ENCODE peak calls at places on chromosomes 7 and 10, in ten cellular contexts. One of them, this sample, is unnamed.
A peak's percentile ranks its signal among the peaks of the same experiment; 100 is the strongest.

GRCh38 chr7:50664461-50664922 is 99.3 kb upstream of the DDC start:
- DNase-seq in brain microvascular endothelial cell: peak; percentile 42
- DNase-seq in spleen: no peak
- DNase-seq in PC-9: peak; percentile 81
- DNase-seq in A549: no peak
- DNase-seq in Peyer's patch: no peak
- DNase-seq in neural crest cell: no peak
- DNase-seq in heart right ventricle: no peak
- DNase-seq in RWPE1: peak; percentile 91
- DNase-seq in cardiac muscle cell: no peak
- DNase-seq in this sample: peak; percentile 75

GRCh38 chr10:42951486-42952251 is 125.2 kb upstream of the RET start:
- DNase-seq in brain microvascular endothelial cell: no peak
- DNase-seq in spleen: peak; percentile 68
- DNase-seq in PC-9: peak; percentile 35
- DNase-seq in A549: no peak
- DNase-seq in Peyer's patch: peak; percentile 43
- DNase-seq in neural crest cell: no peak
- DNase-seq in heart right ventricle: peak; percentile 70
- DNase-seq in RWPE1: no peak
- DNase-seq in cardiac muscle cell: peak; percentile 45
- DNase-seq in this sample: no peak

GRCh38 chr7:14747701-14748100 is 154.8 kb downstream of the DGKB start:
- DNase-seq in brain microvascular endothelial cell: no peak
- DNase-seq in spleen: no peak
- DNase-seq in PC-9: no peak
- DNase-seq in A549: no peak
- DNase-seq in Peyer's patch: no peak
- DNase-seq in neural crest cell: no peak
- DNase-seq in heart right ventricle: no peak
- DNase-seq in RWPE1: no peak
- DNase-seq in cardiac muscle cell: no peak
- DNase-seq in this sample: no peak

GRCh38 chr10:133349160-133349568 is 2.0 kb downstream of the PRAP1 start:
- DNase-seq in brain microvascular endothelial cell: no peak
- DNase-seq in spleen: no peak
- DNase-seq in PC-9: no peak
- DNase-seq in A549: no peak
- DNase-seq in Peyer's patch: no peak
- DNase-seq in neural crest cell: no peak
- DNase-seq in heart right ventricle: no peak
- DNase-seq in RWPE1: no peak
- DNase-seq in cardiac muscle cell: no peak
- DNase-seq in this sample: no peak

GRCh38 chr7:35753761-35754603 is 46.9 kb upstream of the SEPTIN7 start:
- DNase-seq in brain microvascular endothelial cell: peak; percentile 58
- DNase-seq in spleen: no peak
- DNase-seq in PC-9: no peak
- DNase-seq in A549: no peak
- DNase-seq in Peyer's patch: no peak
- DNase-seq in neural crest cell: no peak
- DNase-seq in heart right ventricle: peak; percentile 18
- DNase-seq in RWPE1: no peak
- DNase-seq in cardiac muscle cell: no peak
- DNase-seq in this sample: peak; percentile 13

GRCh38 chr10:35300063-35300699 is 36.1 kb upstream of the CCNY start:
- DNase-seq in brain microvascular endothelial cell: peak; percentile 52
- DNase-seq in spleen: peak; percentile 77
- DNase-seq in PC-9: peak; percentile 38
- DNase-seq in A549: peak; percentile 83
- DNase-seq in Peyer's patch: peak; percentile 58
- DNase-seq in neural crest cell: no peak
- DNase-seq in heart right ventricle: no peak
- DNase-seq in RWPE1: peak; percentile 79
- DNase-seq in cardiac muscle cell: no peak
- DNase-seq in this sample: peak; percentile 47

GRCh38 chr10:96947036-96947435 is 114.9 kb downstream of the LCOR start:
- DNase-seq in brain microvascular endothelial cell: no peak
- DNase-seq in spleen: no peak
- DNase-seq in PC-9: no peak
- DNase-seq in A549: no peak
- DNase-seq in Peyer's patch: no peak
- DNase-seq in neural crest cell: no peak
- DNase-seq in heart right ventricle: no peak
- DNase-seq in RWPE1: no peak
- DNase-seq in cardiac muscle cell: no peak
- DNase-seq in this sample: no peak

GRCh38 chr7:20264623-20265022 is 47.4 kb upstream of the MACC1 start:
- DNase-seq in brain microvascular endothelial cell: no peak
- DNase-seq in spleen: no peak
- DNase-seq in PC-9: no peak
- DNase-seq in A549: no peak
- DNase-seq in Peyer's patch: no peak
- DNase-seq in neural crest cell: no peak
- DNase-seq in heart right ventricle: no peak
- DNase-seq in RWPE1: no peak
- DNase-seq in cardiac muscle cell: no peak
- DNase-seq in this sample: no peak

GRCh38 chr10:12594448-12594944 is 245.1 kb downstream of the CAMK1D start:
- DNase-seq in brain microvascular endothelial cell: no peak
- DNase-seq in spleen: no peak
- DNase-seq in PC-9: no peak
- DNase-seq in A549: no peak
- DNase-seq in Peyer's patch: peak; percentile 77
- DNase-seq in neural crest cell: no peak
- DNase-seq in heart right ventricle: no peak
- DNase-seq in RWPE1: no peak
- DNase-seq in cardiac muscle cell: no peak
- DNase-seq in this sample: no peak

GRCh38 chr10:132938472-132939329 is 3.7 kb downstream of the CFAP46 start:
- DNase-seq in brain microvascular endothelial cell: peak; percentile 2
- DNase-seq in spleen: peak; percentile 76
- DNase-seq in PC-9: no peak
- DNase-seq in A549: peak; percentile 40
- DNase-seq in Peyer's patch: no peak
- DNase-seq in neural crest cell: no peak
- DNase-seq in heart right ventricle: no peak
- DNase-seq in RWPE1: no peak
- DNase-seq in cardiac muscle cell: peak; percentile 59
- DNase-seq in this sample: no peak

GRCh38 chr10:75111367-75111905 is at the start of gene SAMD8:
- DNase-seq in brain microvascular endothelial cell: peak; percentile 95
- DNase-seq in spleen: peak; percentile 99
- DNase-seq in PC-9: peak; percentile 99
- DNase-seq in A549: peak; percentile 98
- DNase-seq in Peyer's patch: peak; percentile 98
- DNase-seq in neural crest cell: peak; percentile 94
- DNase-seq in heart right ventricle: peak; percentile 97
- DNase-seq in RWPE1: peak; percentile 99
- DNase-seq in cardiac muscle cell: peak; percentile 95
- DNase-seq in this sample: peak; percentile 96
- TF ChIP-seq CTCF in brain microvascular endothelial cell: peak; percentile 28
- TF ChIP-seq CTCF in spleen: peak; percentile 78
- TF ChIP-seq CTCF in PC-9: peak; percentile 43
- TF ChIP-seq CTCF in A549: no peak
- TF ChIP-seq CTCF in Peyer's patch: peak; percentile 59
- TF ChIP-seq CTCF in neural crest cell: peak; percentile 48
- TF ChIP-seq CTCF in heart right ventricle: peak; percentile 60
- TF ChIP-seq CTCF in RWPE1: peak; percentile 11
- TF ChIP-seq CTCF in cardiac muscle cell: peak; percentile 8
- TF ChIP-seq CTCF in this sample: peak; percentile 87

GRCh38 chr10:61984803-61985418 is 83.4 kb downstream of the ARID5B start:
- DNase-seq in brain microvascular endothelial cell: no peak
- DNase-seq in spleen: no peak
- DNase-seq in PC-9: no peak
- DNase-seq in A549: no peak
- DNase-seq in Peyer's patch: no peak
- DNase-seq in neural crest cell: no peak
- DNase-seq in heart right ventricle: no peak
- DNase-seq in RWPE1: no peak
- DNase-seq in cardiac muscle cell: no peak
- DNase-seq in this sample: no peak

GRCh38 chr10:61986357-61986756 is 84.9 kb downstream of the ARID5B start:
- DNase-seq in brain microvascular endothelial cell: no peak
- DNase-seq in spleen: no peak
- DNase-seq in PC-9: no peak
- DNase-seq in A549: no peak
- DNase-seq in Peyer's patch: no peak
- DNase-seq in neural crest cell: no peak
- DNase-seq in heart right ventricle: no peak
- DNase-seq in RWPE1: no peak
- DNase-seq in cardiac muscle cell: no peak
- DNase-seq in this sample: no peak

GRCh38 chr10:61987537-61987936 is 86.0 kb downstream of the ARID5B start:
- DNase-seq in brain microvascular endothelial cell: no peak
- DNase-seq in spleen: no peak
- DNase-seq in PC-9: no peak
- DNase-seq in A549: no peak
- DNase-seq in Peyer's patch: no peak
- DNase-seq in neural crest cell: no peak
- DNase-seq in heart right ventricle: no peak
- DNase-seq in RWPE1: no peak
- DNase-seq in cardiac muscle cell: no peak
- DNase-seq in this sample: no peak

GRCh38 chr10:61986788-61987187 is 85.3 kb downstream of the ARID5B start:
- DNase-seq in brain microvascular endothelial cell: no peak
- DNase-seq in spleen: no peak
- DNase-seq in PC-9: no peak
- DNase-seq in A549: no peak
- DNase-seq in Peyer's patch: no peak
- DNase-seq in neural crest cell: no peak
- DNase-seq in heart right ventricle: no peak
- DNase-seq in RWPE1: no peak
- DNase-seq in cardiac muscle cell: no peak
- DNase-seq in this sample: no peak

GRCh38 chr10:61985715-61986114 is 84.2 kb downstream of the ARID5B start:
- DNase-seq in brain microvascular endothelial cell: no peak
- DNase-seq in spleen: no peak
- DNase-seq in PC-9: no peak
- DNase-seq in A549: no peak
- DNase-seq in Peyer's patch: no peak
- DNase-seq in neural crest cell: no peak
- DNase-seq in heart right ventricle: no peak
- DNase-seq in RWPE1: no peak
- DNase-seq in cardiac muscle cell: no peak
- DNase-seq in this sample: no peak
- TF ChIP-seq CTCF in brain microvascular endothelial cell: no peak
- TF ChIP-seq CTCF in spleen: no peak
- TF ChIP-seq CTCF in PC-9: no peak
- TF ChIP-seq CTCF in A549: no peak
- TF ChIP-seq CTCF in Peyer's patch: no peak
- TF ChIP-seq CTCF in neural crest cell: no peak
- TF ChIP-seq CTCF in heart right ventricle: no peak
- TF ChIP-seq CTCF in RWPE1: no peak
- TF ChIP-seq CTCF in cardiac muscle cell: no peak
- TF ChIP-seq CTCF in this sample: no peak

DNA sequence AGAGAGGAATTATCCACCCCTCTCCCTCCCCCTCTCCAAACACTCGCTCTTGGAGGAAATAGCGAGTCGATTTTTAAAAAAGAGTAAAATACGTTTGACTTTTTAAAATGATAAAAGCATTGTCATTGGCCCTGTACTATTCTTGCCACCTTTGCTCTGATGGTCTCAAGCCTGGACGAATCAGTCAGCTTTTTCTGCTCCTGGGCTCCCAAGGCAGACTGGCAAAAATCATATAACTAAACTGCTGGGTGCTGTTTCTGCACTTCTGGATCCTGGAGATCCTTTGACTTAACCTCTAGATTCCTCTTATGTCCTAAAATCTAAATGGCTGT is 1.7 kb downstream of the TPST1 start:
- DNase-seq in brain microvascular endothelial cell: no peak
- DNase-seq in spleen: no peak
- DNase-seq in PC-9: no peak
- DNase-seq in A549: no peak
- DNase-seq in Peyer's patch: no peak
- DNase-seq in neural crest cell: no peak
- DNase-seq in heart right ventricle: no peak
- DNase-seq in RWPE1: no peak
- DNase-seq in cardiac muscle cell: no peak
- DNase-seq in this sample: no peak
- TF ChIP-seq CTCF in brain microvascular endothelial cell: no peak
- TF ChIP-seq CTCF in spleen: no peak
- TF ChIP-seq CTCF in PC-9: no peak
- TF ChIP-seq CTCF in A549: no peak
- TF ChIP-seq CTCF in Peyer's patch: no peak
- TF ChIP-seq CTCF in neural crest cell: no peak
- TF ChIP-seq CTCF in heart right ventricle: no peak
- TF ChIP-seq CTCF in RWPE1: no peak
- TF ChIP-seq CTCF in cardiac muscle cell: no peak
- TF ChIP-seq CTCF in this sample: no peak

DNA sequence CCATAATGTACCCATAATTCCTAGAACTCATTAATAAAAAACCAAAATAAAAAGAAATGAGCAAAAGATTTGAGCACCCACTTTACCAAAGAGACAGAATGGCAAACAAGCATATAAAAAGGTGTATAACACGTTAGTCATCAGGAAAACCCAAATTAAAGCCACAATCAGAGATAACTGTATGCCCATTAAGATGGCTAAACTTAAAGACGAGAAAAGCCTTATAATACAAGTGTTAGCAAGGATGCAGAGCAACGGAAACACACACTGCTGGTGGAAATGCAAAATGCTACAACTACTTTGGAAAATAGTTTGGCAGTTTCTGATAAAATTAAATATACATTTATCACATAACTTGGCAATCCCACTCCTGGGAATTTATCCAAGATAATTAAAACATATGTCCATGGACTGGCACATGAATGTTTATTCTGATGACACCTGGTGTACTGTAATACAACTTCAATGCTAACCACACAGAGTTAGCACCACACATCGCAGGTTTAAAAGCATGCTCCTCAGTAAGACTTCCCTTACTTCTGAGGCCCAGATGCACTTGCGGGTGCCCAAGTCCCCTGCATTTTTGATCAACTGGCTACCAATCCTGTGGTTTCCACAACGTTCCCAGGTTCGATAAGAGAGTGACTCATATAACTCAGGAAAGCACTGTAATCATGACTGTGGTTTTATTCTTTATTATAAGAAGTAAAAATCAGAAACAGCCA is 158.6 kb downstream of the SNX13 start:
- DNase-seq in brain microvascular endothelial cell: peak; percentile 81
- DNase-seq in spleen: no peak
- DNase-seq in PC-9: peak; percentile 28
- DNase-seq in A549: no peak
- DNase-seq in Peyer's patch: no peak
- DNase-seq in neural crest cell: no peak
- DNase-seq in heart right ventricle: no peak
- DNase-seq in RWPE1: no peak
- DNase-seq in cardiac muscle cell: no peak
- DNase-seq in this sample: no peak
- TF ChIP-seq CTCF in brain microvascular endothelial cell: no peak
- TF ChIP-seq CTCF in spleen: no peak
- TF ChIP-seq CTCF in PC-9: no peak
- TF ChIP-seq CTCF in A549: no peak
- TF ChIP-seq CTCF in Peyer's patch: no peak
- TF ChIP-seq CTCF in neural crest cell: no peak
- TF ChIP-seq CTCF in heart right ventricle: no peak
- TF ChIP-seq CTCF in RWPE1: no peak
- TF ChIP-seq CTCF in cardiac muscle cell: no peak
- TF ChIP-seq CTCF in this sample: no peak